ENCODE peak calls at places on chromosome X, in nine cellular contexts. J, W, S, Q, E, R, M, G and K are unnamed samples.

GRCh38 chrX:17459008-17459407 is 84.0 kb downstream of the NHS start:
- DNase-seq in G (peak), M (peak), R (peak), W (no peak), Q (peak), J (peak), E (no peak), S (no peak), K (no peak)

GRCh38 chrX:123964155-123964554 is 2.6 kb downstream of the STAG2 start:
- DNase-seq in S (no peak), R (no peak), J (no peak), E (no peak), W (no peak), G (no peak), M (no peak), Q (no peak), K (no peak)

GRCh38 chrX:148536961-148537360 is 36.5 kb downstream of the AFF2 start:
- DNase-seq in E (no peak), W (no peak), G (no peak), Q (no peak), R (no peak), M (peak), S (no peak), J (no peak), K (no peak)

GRCh38 chrX:51520393-51520792 is 24.0 kb upstream of the NUDT11 start:
- DNase-seq in Q (no peak), G (no peak), W (no peak), M (no peak), E (no peak), J (no peak), R (no peak), S (no peak), K (no peak)

GRCh38 chrX:41705680-41706374 is 17.1 kb downstream of the GPR34 start:
- DNase-seq in Q (no peak), S (no peak), W (no peak), M (no peak), G (no peak), E (no peak), J (no peak), R (no peak), K (no peak)

GRCh38 chrX:134948333-134949241 is 42.2 kb upstream of the SMIM10 start:
- DNase-seq in M (no peak), S (no peak), R (no peak), W (no peak), E (no peak), J (peak), G (no peak), Q (peak), K (peak)

GRCh38 chrX:115679460-115679859 is 118.5 kb downstream of the PLS3 start:
- DNase-seq in G (no peak), J (no peak), E (no peak), M (peak), R (no peak), W (no peak), Q (no peak), S (no peak), K (no peak)

GRCh38 chrX:97517763-97518162 is 634.1 kb downstream of the RPA4 start:
- DNase-seq in W (no peak), R (no peak), J (no peak), Q (no peak), M (no peak), E (no peak), G (no peak), S (no peak), K (no peak)

GRCh38 chrX:105701310-105702052 is 120.9 kb upstream of the NRK start:
- DNase-seq in J (no peak), Q (no peak), E (no peak), W (no peak), S (no peak), G (no peak), M (peak), R (no peak), K (no peak)

GRCh38 chrX:29138003-29138402 is 550.8 kb downstream of the IL1RAPL1 start:
- DNase-seq in R (no peak), S (no peak), E (no peak), Q (no peak), G (no peak), J (no peak), W (no peak), M (no peak), K (no peak)

GRCh38 chrX:8741981-8742380 is 10.0 kb upstream of the ANOS1 start:
- DNase-seq in G (no peak), J (no peak), Q (no peak), E (no peak), W (no peak), S (no peak), R (no peak), M (no peak), K (no peak)

GRCh38 chrX:106286053-106286650 is 118.0 kb downstream of the PWWP3B start:
- DNase-seq in E (no peak), W (no peak), Q (no peak), M (no peak), J (no peak), S (no peak), G (no peak), R (no peak), K (no peak)

GRCh38 chrX:49761481-49761880 is 65.7 kb upstream of the PAGE1 start:
- DNase-seq in S (no peak), W (no peak), J (no peak), G (no peak), Q (peak), R (no peak), M (no peak), E (peak), K (peak)

GRCh38 chrX:18769812-18770573 is 62.5 kb downstream of the PPEF1 start:
- DNase-seq in S (no peak), G (no peak), Q (no peak), M (no peak), W (no peak), E (no peak), J (no peak), R (no peak), K (no peak)

GRCh38 chrX:102341867-102342266 is 94.9 kb downstream of the NXF2 start:
- DNase-seq in Q (no peak), W (no peak), M (no peak), J (no peak), R (no peak), S (no peak), G (no peak), E (no peak), K (no peak)
- TF ChIP-seq CTCF in Q (no peak), W (no peak), M (peak), J (peak), R (peak), S (no peak), G (no peak), E (peak), K (no peak)

DNA sequence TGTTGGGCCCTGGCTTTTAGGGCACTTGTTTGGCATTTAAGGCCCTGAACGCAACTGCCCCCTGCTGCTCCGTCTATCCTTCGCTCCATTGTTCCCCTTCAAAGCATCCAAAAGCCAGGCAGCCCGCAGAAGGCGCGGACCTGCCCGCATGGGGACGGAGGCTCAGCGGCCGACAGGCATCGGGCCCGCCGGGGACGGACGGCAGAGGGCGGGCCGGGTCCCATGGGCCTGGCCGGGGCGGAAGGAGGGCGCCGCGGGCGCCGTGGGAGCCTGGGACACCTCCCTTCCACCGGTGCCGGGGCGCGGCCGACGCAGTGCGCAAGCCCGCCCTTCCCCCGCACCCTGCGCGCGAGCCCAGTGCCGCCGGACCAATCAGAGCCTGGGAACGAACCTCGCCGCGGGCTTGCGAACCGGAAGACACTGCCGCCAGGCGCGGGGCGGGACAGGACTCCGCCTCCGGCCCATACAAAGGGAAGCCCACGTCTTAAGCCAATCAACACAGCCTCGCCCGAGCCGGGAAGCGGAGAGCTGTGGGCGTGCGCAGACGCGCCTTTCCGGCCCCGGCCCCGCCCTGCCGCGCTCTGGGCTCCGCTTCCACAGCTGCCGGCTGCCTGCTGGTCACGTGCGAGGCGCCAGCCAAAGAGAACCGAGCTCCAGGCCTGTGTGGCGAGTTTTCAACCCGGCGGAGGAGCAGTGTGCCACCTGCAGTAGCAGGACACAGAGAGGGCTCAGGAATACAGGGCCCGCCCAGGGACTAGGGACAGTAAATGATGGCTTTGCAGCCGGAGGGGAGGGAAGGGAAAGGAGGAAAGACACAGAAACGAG is 2.1 kb upstream of the ARHGAP4 start:
- DNase-seq in G (peak), R (peak), S (peak), W (peak), Q (peak), J (peak), E (peak), M (peak), K (peak)
- TF ChIP-seq CTCF in G (peak), R (no peak), S (no peak), W (no peak), Q (peak), J (peak), E (no peak), M (peak), K (no peak)

DNA sequence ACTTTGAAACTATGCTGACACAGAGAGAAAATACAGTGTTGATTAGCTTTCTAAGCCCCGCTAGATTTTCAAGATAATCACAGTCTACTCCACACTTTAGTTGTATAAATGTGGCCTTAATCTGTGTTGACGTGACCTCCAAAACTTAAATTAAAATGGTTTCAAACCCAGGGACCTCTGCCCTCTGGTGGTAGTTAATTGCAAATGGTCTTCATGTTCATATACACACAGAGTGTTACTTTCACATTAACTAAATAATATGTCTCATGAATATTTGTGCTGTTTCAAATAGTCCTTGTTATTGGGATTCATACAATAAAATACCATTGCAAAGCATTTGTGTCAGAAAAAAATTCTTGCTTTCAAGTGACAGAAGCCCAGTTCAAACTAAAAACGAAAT is 64.3 kb downstream of the TASL start:
- DNase-seq in E (no peak), S (no peak), G (no peak), M (no peak), J (no peak), R (no peak), W (no peak), Q (no peak), K (no peak)
- TF ChIP-seq CTCF in E (peak), S (peak), G (peak), M (peak), J (peak), R (no peak), W (peak), Q (peak), K (peak)

DNA sequence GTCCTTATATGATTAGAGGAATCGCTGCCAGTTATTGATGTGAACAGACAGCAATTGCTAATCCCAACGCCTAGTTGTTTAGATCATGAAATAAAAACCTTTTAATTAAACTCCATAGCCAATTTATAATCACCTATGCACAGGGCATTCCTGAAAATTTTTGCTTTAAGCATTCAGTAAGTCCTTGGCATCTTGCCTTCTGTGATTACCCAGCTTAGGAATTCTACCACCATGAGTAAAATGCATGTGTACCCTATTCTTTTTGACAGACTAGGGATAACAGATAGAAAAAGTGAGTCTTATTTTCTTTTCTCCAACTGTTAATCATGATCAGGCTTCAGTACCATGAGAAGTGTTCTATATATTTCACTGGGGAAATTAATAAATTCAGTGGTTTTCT is 995.3 kb upstream of the GRIA3 start:
- DNase-seq in R (no peak), M (no peak), S (no peak), J (no peak), G (no peak), E (no peak), W (no peak), Q (no peak), K (no peak)
- TF ChIP-seq CTCF in R (no peak), M (no peak), S (no peak), J (no peak), G (no peak), E (no peak), W (no peak), Q (no peak), K (no peak)

GRCh38 chrX:131747173-131747572 is 203.3 kb downstream of the OR13H1 start:
- DNase-seq in E (no peak), Q (no peak), G (peak), S (peak), M (peak), J (no peak), W (no peak), R (no peak), K (no peak)

DNA sequence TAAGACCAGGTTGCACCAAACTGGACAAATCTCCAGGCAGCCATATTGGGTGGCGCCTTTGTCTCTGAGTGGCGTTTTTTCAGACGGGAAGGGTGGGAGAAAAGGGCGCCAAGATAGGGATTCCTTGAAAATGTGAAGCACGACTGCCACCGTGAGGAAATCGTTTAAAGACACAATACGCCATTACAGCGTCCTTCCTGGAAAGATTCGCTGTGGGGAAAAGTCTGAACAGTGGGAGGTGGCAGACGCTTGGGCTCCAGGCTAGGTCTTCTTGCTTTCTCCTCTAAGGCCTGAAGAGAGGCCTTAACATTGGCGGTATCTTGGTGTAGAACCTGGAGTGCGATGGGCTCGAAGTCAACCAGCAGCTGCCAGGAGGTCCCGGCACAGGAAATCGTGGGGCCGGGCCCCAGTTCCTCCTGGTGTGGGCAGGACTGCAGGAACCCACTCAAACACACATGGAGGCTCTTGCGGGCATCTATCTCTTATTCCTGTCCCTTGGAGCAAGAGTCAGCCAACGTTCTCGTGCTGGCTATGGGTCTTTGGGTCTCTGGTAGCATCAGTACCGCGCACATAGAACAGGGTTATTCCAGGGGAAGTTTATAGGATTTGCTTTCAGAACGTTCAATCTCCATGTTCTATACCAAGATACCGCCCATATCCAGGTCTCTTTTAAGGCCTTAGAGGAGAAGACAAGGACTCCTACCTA is 208.8 kb downstream of the OR13H1 start:
- DNase-seq in E (no peak), G (no peak), R (no peak), Q (no peak), S (peak), M (peak), W (no peak), J (no peak), K (no peak)
- TF ChIP-seq CTCF in E (no peak), G (no peak), R (no peak), Q (no peak), S (no peak), M (peak), W (no peak), J (no peak), K (no peak)

GRCh38 chrX:153650959-153651358 is 4.0 kb downstream of the DUSP9 start:
- DNase-seq in Q (no peak), S (no peak), G (no peak), J (no peak), W (no peak), M (no peak), R (no peak), E (no peak), K (no peak)

GRCh38 chrX:153653556-153653955 is 6.6 kb downstream of the DUSP9 start:
- DNase-seq in W (no peak), M (no peak), G (no peak), R (no peak), E (no peak), Q (no peak), J (no peak), S (no peak), K (no peak)

GRCh38 chrX:153649178-153649914 is 2.3 kb downstream of the DUSP9 start:
- DNase-seq in E (peak), J (no peak), W (no peak), M (no peak), G (no peak), Q (peak), R (no peak), S (no peak), K (peak)

GRCh38 chrX:153649915-153650782 is 3.1 kb downstream of the DUSP9 start:
- DNase-seq in W (no peak), M (no peak), E (no peak), J (no peak), S (no peak), R (no peak), Q (no peak), G (no peak), K (no peak)

GRCh38 chrX:153651540-153652079 is 4.6 kb downstream of the DUSP9 start:
- DNase-seq in J (no peak), Q (no peak), W (no peak), S (no peak), M (no peak), E (no peak), G (no peak), R (no peak), K (no peak)
- TF ChIP-seq CTCF in J (peak), Q (no peak), W (peak), S (no peak), M (peak), E (peak), G (peak), R (no peak), K (peak)

GRCh38 chrX:103628386-103629290 is at the start of gene TCEAL1:
- DNase-seq in G (peak), E (peak), M (no peak), S (peak), R (peak), W (no peak), J (peak), Q (peak), K (peak)

GRCh38 chrX:103626855-103627254 is 1.9 kb upstream of the TCEAL1 start:
- DNase-seq in M (no peak), W (no peak), S (no peak), R (no peak), Q (no peak), G (no peak), E (no peak), J (no peak), K (no peak)

GRCh38 chrX:103631145-103631544 is 2.4 kb downstream of the TCEAL1 start:
- DNase-seq in S (no peak), W (no peak), Q (no peak), R (no peak), E (no peak), J (no peak), M (no peak), G (no peak), K (no peak)

GRCh38 chrX:103630171-103630511 is 1.4 kb downstream of the TCEAL1 start:
- DNase-seq in E (no peak), M (no peak), Q (no peak), J (no peak), R (no peak), S (no peak), G (no peak), W (no peak), K (no peak)

GRCh38 chrX:103629295-103630170 is 758 bp downstream of the TCEAL1 start:
- DNase-seq in R (peak), S (peak), J (peak), M (no peak), W (no peak), E (peak), G (peak), Q (peak), K (peak)
- TF ChIP-seq CTCF in R (peak), S (peak), J (peak), M (peak), W (no peak), E (no peak), G (peak), Q (no peak), K (peak)

DNA sequence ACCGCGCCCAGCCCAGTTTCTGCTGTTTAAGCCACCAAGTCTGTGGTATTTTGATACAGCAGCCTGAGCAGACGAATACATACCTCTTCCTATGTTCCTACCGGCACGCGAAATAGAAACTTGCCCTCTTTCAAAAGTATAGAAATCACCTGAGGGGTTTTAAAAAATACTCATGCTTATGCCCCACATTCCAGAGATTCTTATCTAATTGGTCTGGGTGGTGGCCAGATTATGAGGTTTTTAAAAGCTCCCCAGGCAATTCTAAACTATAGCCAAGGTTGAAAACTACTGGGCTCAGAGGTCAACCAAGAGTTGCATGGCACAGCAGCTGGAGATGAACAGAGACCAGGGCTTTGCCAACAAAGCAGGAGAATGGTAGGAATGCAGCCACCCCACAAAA is 24.9 kb upstream of the HUWE1 start:
- DNase-seq in G (no peak), M (no peak), W (no peak), S (no peak), Q (no peak), R (no peak), E (no peak), J (no peak), K (no peak)
- TF ChIP-seq CTCF in G (no peak), M (no peak), W (no peak), S (no peak), Q (no peak), R (no peak), E (no peak), J (no peak), K (no peak)

DNA sequence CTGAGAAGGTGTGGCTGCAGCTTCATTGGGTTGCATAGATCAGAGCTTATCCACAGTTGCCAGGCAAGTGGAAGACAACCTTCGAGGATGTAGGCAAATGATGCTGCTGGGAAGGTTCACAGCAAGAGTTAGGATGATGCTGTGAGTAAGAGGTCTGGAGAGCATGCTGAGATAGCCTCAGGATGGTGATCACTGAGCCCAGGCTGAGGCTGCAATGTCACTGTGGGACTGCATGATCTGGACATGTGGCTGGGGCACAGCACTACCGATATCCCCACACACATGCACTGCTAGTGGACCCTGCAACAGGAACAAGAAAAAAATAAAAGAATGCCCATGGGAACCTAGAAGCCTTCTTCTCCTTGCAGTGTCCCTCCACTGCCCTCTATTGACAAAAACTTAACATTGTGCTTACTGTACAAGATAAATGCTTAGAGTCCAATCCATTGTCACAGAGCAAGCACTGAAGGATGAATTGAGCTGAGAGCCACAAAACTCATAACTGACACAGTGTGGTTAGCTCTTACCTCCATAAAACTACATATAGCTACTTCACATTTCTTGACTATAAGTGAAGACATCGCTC is 105.6 kb downstream of the CNKSR2 start:
- DNase-seq in Q (peak), W (no peak), S (no peak), E (peak), R (no peak), J (no peak), G (no peak), M (peak), K (peak)
- TF ChIP-seq CTCF in Q (peak), W (peak), S (peak), E (no peak), R (peak), J (peak), G (peak), M (peak), K (peak)